ENCODE peak calls at places on chromosome 3, in eight cellular contexts. T is AG04450, F is heart right ventricle, K is stomach, O is AG04449, H is ovary, Z is IMR-90, W is fibroblast of mammary gland. M is an unnamed sample.

GRCh38 chr3:193499801-193500485 is 54.8 kb downstream of the ATP13A4 start:
- DNase-seq in F (no peak), W (no peak), Z (no peak), K (no peak), H (no peak), O (no peak), T (no peak), M (no peak)

GRCh38 chr3:473284-473800 is 276.8 kb downstream of the CHL1 start:
- DNase-seq in H (no peak), F (no peak), K (no peak), O (no peak), Z (no peak), W (no peak), T (no peak), M (peak)

GRCh38 chr3:173411288-173412064 is 13.9 kb downstream of the NLGN1 start:
- DNase-seq in O (no peak), F (peak), H (no peak), K (no peak), W (peak), T (no peak), Z (peak), M (no peak)

GRCh38 chr3:185351371-185351770 is 11.6 kb upstream of the MAP3K13 start:
- DNase-seq in W (peak), T (no peak), K (no peak), F (no peak), Z (peak), H (no peak), O (no peak), M (peak)

GRCh38 chr3:9947025-9947995 is 4.9 kb downstream of the PRRT3 start:
- DNase-seq in Z (peak), O (no peak), H (peak), K (peak), W (peak), T (no peak), F (peak), M (no peak)

GRCh38 chr3:115713247-115713646 is 89.9 kb downstream of the GAP43 start:
- DNase-seq in H (no peak), W (no peak), F (peak), T (no peak), Z (peak), O (no peak), K (peak), M (no peak)

GRCh38 chr3:149494022-149494758 is 19.7 kb downstream of the TM4SF4 start:
- DNase-seq in Z (peak), T (no peak), W (peak), F (peak), O (no peak), K (peak), H (peak), M (no peak)

GRCh38 chr3:191848818-191849217 is 387.9 kb downstream of the PYDC2 start:
- DNase-seq in O (no peak), Z (no peak), H (no peak), T (no peak), W (no peak), K (no peak), F (no peak), M (no peak)

GRCh38 chr3:172550347-172550943 is 27.2 kb upstream of the TNFSF10 start:
- DNase-seq in F (no peak), T (peak), O (peak), W (peak), H (no peak), Z (peak), K (no peak), M (peak)

GRCh38 chr3:98038241-98038640 is 3.1 kb upstream of the GABRR3 start:
- DNase-seq in Z (no peak), K (no peak), F (no peak), W (peak), O (no peak), T (no peak), H (no peak), M (no peak)

GRCh38 chr3:31772155-31772761 is 208.8 kb downstream of the OSBPL10 start:
- DNase-seq in O (no peak), H (no peak), F (no peak), T (no peak), W (no peak), K (no peak), Z (no peak), M (no peak)

GRCh38 chr3:66158933-66159332 is 61.9 kb upstream of the SLC25A26 start:
- DNase-seq in K (no peak), H (no peak), W (no peak), F (no peak), T (no peak), Z (no peak), O (no peak), M (no peak)

GRCh38 chr3:157913052-157913451 is 193.2 kb downstream of the SHOX2 start:
- DNase-seq in K (no peak), O (no peak), F (no peak), T (no peak), H (no peak), W (peak), Z (peak), M (no peak)

GRCh38 chr3:50028336-50028735 is 60.4 kb upstream of the RBM5 start:
- DNase-seq in T (no peak), K (no peak), W (peak), Z (peak), F (no peak), O (peak), H (no peak), M (peak)

GRCh38 chr3:110341047-110341446 is 730.6 kb upstream of the NECTIN3 start:
- DNase-seq in K (no peak), H (no peak), T (no peak), Z (peak), F (no peak), W (peak), O (no peak), M (peak)

GRCh38 chr3:11159421-11159904 is 5.2 kb downstream of the HRH1 start:
- DNase-seq in O (peak), H (peak), K (no peak), Z (peak), W (peak), F (no peak), T (peak), M (no peak)

GRCh38 chr3:48696156-48696555 is 10.4 kb upstream of the NCKIPSD start:
- DNase-seq in K (no peak), Z (no peak), W (no peak), T (no peak), O (no peak), H (no peak), F (no peak), M (no peak)

GRCh38 chr3:112084980-112085697 is 1.1 kb upstream of the C3orf52 start:
- DNase-seq in O (no peak), Z (no peak), K (no peak), T (no peak), W (no peak), H (no peak), F (no peak), M (no peak)

GRCh38 chr3:171453175-171453868 is 6.9 kb downstream of the TNIK start:
- DNase-seq in W (peak), O (no peak), Z (no peak), F (no peak), K (no peak), T (no peak), H (no peak), M (no peak)
- TF ChIP-seq CTCF in W (no peak), O (no peak), Z (peak), F (peak), K (no peak), T (peak), H (no peak), M (peak)

GRCh38 chr3:78506581-78507195 is 1261.1 kb downstream of the ROBO1 start:
- DNase-seq in T (no peak), K (no peak), H (no peak), W (no peak), Z (no peak), F (no peak), O (no peak), M (no peak)

GRCh38 chr3:78507196-78507984 is 1260.4 kb downstream of the ROBO1 start:
- DNase-seq in O (no peak), T (no peak), H (no peak), W (no peak), K (no peak), F (no peak), Z (no peak), M (no peak)

GRCh38 chr3:78511840-78512239 is 1256.0 kb downstream of the ROBO1 start:
- DNase-seq in W (no peak), O (no peak), Z (no peak), F (no peak), T (no peak), H (no peak), K (no peak), M (no peak)

DNA sequence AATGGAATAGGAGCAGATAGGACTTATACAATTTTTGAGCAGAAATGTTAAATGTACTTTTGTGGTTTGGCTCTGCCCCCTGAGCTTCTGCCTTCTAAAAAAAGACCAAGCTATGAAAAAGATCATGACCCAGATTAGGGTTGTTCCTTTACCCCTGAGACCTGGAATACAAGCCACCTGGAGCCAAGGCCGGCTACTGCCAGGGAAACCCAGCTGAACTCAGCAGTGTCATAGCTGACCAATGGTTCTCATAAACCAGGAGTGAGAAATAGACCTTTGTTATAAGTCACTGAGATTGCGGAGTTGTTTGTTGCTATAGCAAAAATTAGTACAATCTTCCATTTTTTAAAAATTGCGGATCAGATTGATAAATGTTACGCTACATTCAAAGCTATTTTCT is 1261.8 kb downstream of the ROBO1 start:
- DNase-seq in Z (no peak), F (no peak), K (no peak), H (no peak), O (no peak), W (no peak), T (no peak), M (no peak)
- H3K4me3 ChIP-seq in Z (no peak), F (no peak), K (no peak), H (no peak), O (no peak), W (no peak), T (no peak), M (no peak)

DNA sequence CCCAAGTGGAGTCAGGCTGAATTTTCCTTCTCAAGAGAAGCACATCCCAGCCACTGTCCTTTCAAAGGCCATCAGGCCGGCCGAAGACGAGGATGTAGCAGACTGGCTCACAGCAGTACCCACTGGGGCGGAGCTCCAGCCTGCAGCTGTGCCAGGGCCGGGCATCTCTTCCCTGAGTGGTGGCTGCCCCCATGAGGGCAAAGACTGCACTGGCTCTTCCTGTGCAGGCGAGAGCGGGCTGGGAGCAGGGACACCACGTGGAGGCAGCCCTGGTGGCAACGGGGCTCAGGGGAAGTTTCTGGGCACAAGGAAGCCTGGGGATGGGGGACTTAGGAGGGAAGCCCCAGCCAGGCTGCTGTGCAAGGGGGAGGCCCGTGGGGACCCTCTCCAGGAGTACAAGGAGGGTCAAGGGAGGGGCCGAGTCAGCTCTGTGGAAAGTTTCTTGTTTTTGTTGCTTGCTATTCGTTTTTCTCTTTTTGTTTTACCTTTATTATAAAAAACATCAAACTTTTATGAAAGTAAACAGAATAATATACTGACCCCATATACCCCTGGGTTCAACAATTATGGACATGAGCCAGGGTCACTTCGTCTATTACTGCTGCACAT is 66.1 kb downstream of the RPN1 start:
- DNase-seq in Z (peak), O (peak), H (no peak), K (peak), T (peak), F (peak), W (peak), M (no peak)
- TF ChIP-seq CTCF in Z (peak), O (peak), H (no peak), K (peak), T (peak), F (peak), W (peak), M (peak)

DNA sequence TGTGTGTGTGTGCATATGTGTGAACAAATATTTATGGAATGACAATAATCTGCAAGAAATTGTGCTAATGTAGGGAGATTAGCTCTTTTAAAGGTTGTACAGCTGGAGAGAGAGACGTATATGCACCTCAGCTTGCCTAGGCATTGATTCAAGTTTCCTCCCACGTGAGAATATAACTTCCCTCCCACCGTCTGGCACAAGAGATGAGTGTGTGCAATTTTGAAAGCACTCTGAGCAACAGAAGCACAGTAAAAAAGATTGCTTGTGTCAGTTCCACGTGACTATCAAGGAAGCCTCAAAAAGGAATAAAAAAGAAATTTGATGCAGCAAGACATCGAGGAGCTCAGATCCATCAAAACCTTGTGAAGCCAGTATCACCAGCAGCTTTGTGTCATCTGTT is 435.3 kb downstream of the TUSC7 start:
- DNase-seq in W (peak), K (no peak), F (no peak), H (no peak), T (no peak), Z (peak), O (no peak), M (no peak)
- H3K4me3 ChIP-seq in W (no peak), K (no peak), F (no peak), H (no peak), T (no peak), Z (no peak), O (no peak), M (no peak)

GRCh38 chr3:83454353-83454752 is 1504.4 kb upstream of the CADM2 start:
- DNase-seq in F (no peak), K (no peak), Z (no peak), T (no peak), O (no peak), H (no peak), W (no peak), M (no peak)

GRCh38 chr3:83457516-83457915 is 1501.3 kb upstream of the CADM2 start:
- DNase-seq in Z (no peak), H (no peak), O (no peak), F (no peak), W (no peak), K (no peak), T (no peak), M (no peak)

GRCh38 chr3:83460051-83460450 is 1498.7 kb upstream of the CADM2 start:
- DNase-seq in K (no peak), F (no peak), O (no peak), W (no peak), Z (no peak), T (no peak), H (no peak), M (no peak)
- TF ChIP-seq CTCF in K (no peak), F (no peak), O (no peak), W (no peak), Z (no peak), T (no peak), H (no peak), M (no peak)

GRCh38 chr3:151770941-151771340 is 37.2 kb downstream of the AADACL2 start:
- DNase-seq in O (no peak), F (peak), T (no peak), W (peak), H (peak), K (peak), Z (no peak), M (no peak)
- H3K4me3 ChIP-seq in O (no peak), F (no peak), T (no peak), W (no peak), H (no peak), K (no peak), Z (no peak), M (no peak)

GRCh38 chr3:36906504-36907149 is 38.2 kb downstream of the TRANK1 start:
- DNase-seq in T (peak), O (no peak), K (no peak), H (no peak), F (no peak), Z (peak), W (peak), M (no peak)

GRCh38 chr3:36905545-36905944 is 39.3 kb downstream of the TRANK1 start:
- DNase-seq in W (no peak), H (no peak), O (no peak), F (no peak), Z (peak), T (no peak), K (no peak), M (no peak)

GRCh38 chr3:36901588-36901987 is 43.3 kb downstream of the TRANK1 start:
- DNase-seq in K (no peak), W (no peak), Z (no peak), H (no peak), F (no peak), O (no peak), T (no peak), M (no peak)

GRCh38 chr3:36903119-36903882 is 41.6 kb downstream of the TRANK1 start:
- DNase-seq in F (no peak), O (no peak), Z (no peak), W (no peak), K (no peak), H (no peak), T (no peak), M (no peak)

DNA sequence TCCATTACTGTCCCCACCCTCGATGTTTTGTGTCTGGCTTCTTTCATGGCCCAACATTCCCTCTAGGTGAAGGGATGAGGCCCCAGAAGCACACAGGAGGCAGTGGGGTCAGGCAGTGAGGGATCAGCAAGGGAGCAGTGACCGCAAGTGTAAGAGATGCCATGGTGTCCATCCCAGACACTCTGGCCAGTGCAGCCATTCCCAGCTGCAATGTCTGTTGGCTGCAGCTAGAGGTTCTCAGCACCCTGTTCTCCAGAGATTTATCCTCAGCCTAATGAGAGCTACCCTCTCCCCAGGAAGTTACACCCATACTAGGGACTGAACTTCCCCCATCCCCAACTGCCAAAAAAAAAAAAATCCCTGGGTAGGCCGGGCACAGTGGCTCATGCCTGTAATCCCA is 40.2 kb downstream of the TRANK1 start:
- DNase-seq in F (no peak), H (no peak), K (no peak), Z (peak), W (peak), O (no peak), T (no peak), M (no peak)
- TF ChIP-seq CTCF in F (peak), H (no peak), K (peak), Z (peak), W (peak), O (peak), T (peak), M (peak)

DNA sequence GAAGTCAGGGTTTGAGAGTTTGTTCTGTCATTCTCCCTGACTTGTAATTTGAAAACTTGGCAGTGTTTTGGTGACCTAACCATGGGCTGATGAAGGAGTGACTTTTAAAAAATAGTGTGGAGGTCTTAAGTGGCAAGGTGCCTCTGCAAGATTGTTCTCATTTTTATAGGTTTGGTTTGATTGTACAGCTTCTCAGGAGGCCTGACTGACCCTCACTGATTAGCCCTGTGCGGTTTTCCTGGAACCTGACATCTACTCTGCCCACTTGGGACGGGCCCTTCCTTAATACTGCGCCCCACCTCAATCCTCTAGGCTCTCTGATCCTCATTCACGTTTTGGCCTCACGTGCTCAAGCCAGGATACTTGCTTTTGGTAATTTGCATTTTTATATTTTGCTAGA is 2.8 kb downstream of the UBE2E1 start:
- DNase-seq in Z (no peak), T (no peak), W (no peak), H (no peak), F (no peak), K (no peak), O (no peak), M (no peak)
- H3K4me3 ChIP-seq in Z (no peak), T (no peak), W (no peak), H (no peak), F (no peak), K (peak), O (no peak), M (peak)

GRCh38 chr3:43879166-43879565 is 188.4 kb downstream of the ABHD5 start:
- DNase-seq in H (no peak), K (peak), F (no peak), T (no peak), Z (no peak), W (peak), O (no peak), M (no peak)
- TF ChIP-seq CTCF in H (no peak), K (peak), F (no peak), T (peak), Z (peak), W (peak), O (no peak), M (peak)

GRCh38 chr3:14156201-14156600 is 22.2 kb downstream of the XPC start:
- DNase-seq in K (no peak), W (no peak), F (no peak), Z (no peak), T (no peak), H (no peak), O (no peak), M (no peak)

GRCh38 chr3:14152963-14153355 is 25.4 kb downstream of the XPC start:
- DNase-seq in Z (no peak), K (no peak), H (no peak), O (no peak), F (no peak), W (no peak), T (no peak), M (no peak)

GRCh38 chr3:14153663-14154062 is 24.7 kb downstream of the XPC start:
- DNase-seq in Z (no peak), K (no peak), W (no peak), F (no peak), H (no peak), O (no peak), T (no peak), M (no peak)

GRCh38 chr3:14154242-14154641 is 24.2 kb downstream of the XPC start:
- DNase-seq in T (no peak), W (no peak), O (no peak), H (no peak), F (no peak), K (no peak), Z (no peak), M (no peak)

DNA sequence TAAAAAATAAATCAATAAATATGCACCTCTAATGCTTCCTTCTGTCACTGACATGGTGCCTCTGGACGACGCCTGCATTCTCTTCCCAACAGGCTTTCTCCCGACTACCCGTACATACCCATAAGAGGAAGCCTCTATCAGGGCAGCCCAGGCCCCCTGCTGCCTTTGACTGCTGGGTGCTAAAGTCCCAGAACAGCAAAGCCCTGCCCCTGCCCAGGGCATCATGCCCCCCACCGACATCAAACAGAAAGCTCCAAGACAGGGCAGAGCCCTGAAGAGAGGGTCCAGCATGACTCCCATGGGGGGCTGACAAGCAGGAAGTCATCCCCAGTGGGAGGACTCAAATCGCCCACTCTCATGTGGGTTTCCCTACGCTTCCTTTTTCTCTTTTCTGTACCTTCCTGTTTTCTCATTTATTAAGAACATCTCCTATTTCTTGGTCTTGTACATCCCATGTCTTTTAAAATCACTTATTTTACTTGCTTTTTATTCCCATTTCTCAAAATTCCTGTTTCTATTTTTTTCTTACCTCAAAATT is 23.4 kb downstream of the XPC start:
- DNase-seq in H (no peak), W (no peak), O (no peak), Z (no peak), F (no peak), K (no peak), T (no peak), M (no peak)
- H3K4me3 ChIP-seq in H (no peak), W (no peak), O (no peak), Z (no peak), F (no peak), K (no peak), T (no peak), M (no peak)

M was measured in epithelial cell of proximal tubule.